ENCODE peak calls at places on chromosomes 2 and 18, in ten cellular contexts. One of them, this sample, is unnamed.

GRCh38 chr2:237885171-237885930 is 25.9 kb downstream of the RAMP1 start:
- DNase-seq in cardiac fibroblast: no peak
- DNase-seq in WERI-Rb-1: no peak
- DNase-seq in pancreas: peak
- DNase-seq in H1: no peak
- DNase-seq in AG09309: no peak
- DNase-seq in GM20000: no peak
- DNase-seq in astrocyte: no peak
- DNase-seq in fibroblast of the aortic adventitia: no peak
- DNase-seq in WTC11: no peak
- DNase-seq in this sample: no peak

GRCh38 chr2:133531382-133531781 is 36.9 kb downstream of the NCKAP5 start:
- DNase-seq in cardiac fibroblast: no peak
- DNase-seq in WERI-Rb-1: no peak
- DNase-seq in pancreas: no peak
- DNase-seq in H1: no peak
- DNase-seq in AG09309: no peak
- DNase-seq in GM20000: no peak
- DNase-seq in astrocyte: no peak
- DNase-seq in fibroblast of the aortic adventitia: peak
- DNase-seq in WTC11: no peak
- DNase-seq in this sample: no peak

GRCh38 chr2:176473177-176473576 is 203.9 kb downstream of the MTX2 start:
- DNase-seq in cardiac fibroblast: peak
- DNase-seq in WERI-Rb-1: no peak
- DNase-seq in pancreas: no peak
- DNase-seq in H1: no peak
- DNase-seq in AG09309: no peak
- DNase-seq in GM20000: peak
- DNase-seq in astrocyte: no peak
- DNase-seq in fibroblast of the aortic adventitia: peak
- DNase-seq in WTC11: no peak
- DNase-seq in this sample: peak

GRCh38 chr2:136356111-136357033 is 238.4 kb upstream of the CXCR4 start:
- DNase-seq in cardiac fibroblast: no peak
- DNase-seq in WERI-Rb-1: no peak
- DNase-seq in pancreas: no peak
- DNase-seq in H1: no peak
- DNase-seq in AG09309: no peak
- DNase-seq in GM20000: no peak
- DNase-seq in astrocyte: no peak
- DNase-seq in fibroblast of the aortic adventitia: no peak
- DNase-seq in WTC11: no peak
- DNase-seq in this sample: no peak

GRCh38 chr2:1662606-1663180 is 81.6 kb downstream of the PXDN start:
- DNase-seq in cardiac fibroblast: no peak
- DNase-seq in WERI-Rb-1: no peak
- DNase-seq in pancreas: no peak
- DNase-seq in H1: no peak
- DNase-seq in AG09309: no peak
- DNase-seq in GM20000: no peak
- DNase-seq in astrocyte: no peak
- DNase-seq in fibroblast of the aortic adventitia: no peak
- DNase-seq in WTC11: no peak
- DNase-seq in this sample: no peak

GRCh38 chr18:42268793-42269192 is 313.8 kb downstream of the PIK3C3 start:
- DNase-seq in cardiac fibroblast: no peak
- DNase-seq in WERI-Rb-1: peak
- DNase-seq in pancreas: no peak
- DNase-seq in H1: no peak
- DNase-seq in AG09309: no peak
- DNase-seq in GM20000: no peak
- DNase-seq in astrocyte: peak
- DNase-seq in fibroblast of the aortic adventitia: no peak
- DNase-seq in WTC11: no peak
- DNase-seq in this sample: no peak

GRCh38 chr2:169001116-169001815 is 29.9 kb downstream of the ABCB11 start:
- DNase-seq in cardiac fibroblast: peak
- DNase-seq in WERI-Rb-1: no peak
- DNase-seq in pancreas: no peak
- DNase-seq in H1: no peak
- DNase-seq in AG09309: no peak
- DNase-seq in GM20000: no peak
- DNase-seq in astrocyte: peak
- DNase-seq in fibroblast of the aortic adventitia: no peak
- DNase-seq in WTC11: no peak
- DNase-seq in this sample: peak

GRCh38 chr2:50455351-50455750 is 576.6 kb downstream of the NRXN1 start:
- DNase-seq in cardiac fibroblast: no peak
- DNase-seq in WERI-Rb-1: no peak
- DNase-seq in pancreas: no peak
- DNase-seq in H1: no peak
- DNase-seq in AG09309: no peak
- DNase-seq in GM20000: no peak
- DNase-seq in astrocyte: no peak
- DNase-seq in fibroblast of the aortic adventitia: no peak
- DNase-seq in WTC11: no peak
- DNase-seq in this sample: no peak

GRCh38 chr2:29066271-29066860 is 8.0 kb downstream of the PCARE start:
- DNase-seq in cardiac fibroblast: peak
- DNase-seq in WERI-Rb-1: no peak
- DNase-seq in pancreas: no peak
- DNase-seq in H1: no peak
- DNase-seq in AG09309: no peak
- DNase-seq in GM20000: no peak
- DNase-seq in astrocyte: peak
- DNase-seq in fibroblast of the aortic adventitia: peak
- DNase-seq in WTC11: no peak
- DNase-seq in this sample: peak

GRCh38 chr2:239550336-239550735 is 149.5 kb upstream of the HDAC4 start:
- DNase-seq in cardiac fibroblast: no peak
- DNase-seq in WERI-Rb-1: no peak
- DNase-seq in pancreas: no peak
- DNase-seq in H1: no peak
- DNase-seq in AG09309: no peak
- DNase-seq in GM20000: no peak
- DNase-seq in astrocyte: no peak
- DNase-seq in fibroblast of the aortic adventitia: no peak
- DNase-seq in WTC11: no peak
- DNase-seq in this sample: no peak

GRCh38 chr2:102186676-102187190 is at the start of gene IL1RL2:
- DNase-seq in cardiac fibroblast: no peak
- DNase-seq in WERI-Rb-1: no peak
- DNase-seq in pancreas: no peak
- DNase-seq in H1: no peak
- DNase-seq in AG09309: no peak
- DNase-seq in GM20000: no peak
- DNase-seq in astrocyte: no peak
- DNase-seq in fibroblast of the aortic adventitia: peak
- DNase-seq in WTC11: no peak
- DNase-seq in this sample: peak

GRCh38 chr2:191012845-191013616 is 940 bp downstream of the STAT1 start:
- DNase-seq in cardiac fibroblast: peak
- DNase-seq in WERI-Rb-1: no peak
- DNase-seq in pancreas: no peak
- DNase-seq in H1: no peak
- DNase-seq in AG09309: no peak
- DNase-seq in GM20000: no peak
- DNase-seq in astrocyte: peak
- DNase-seq in fibroblast of the aortic adventitia: peak
- DNase-seq in WTC11: no peak
- DNase-seq in this sample: peak

GRCh38 chr18:49728542-49728941 is 84.8 kb downstream of the ACAA2 start:
- DNase-seq in cardiac fibroblast: peak
- DNase-seq in WERI-Rb-1: peak
- DNase-seq in pancreas: peak
- DNase-seq in H1: peak
- DNase-seq in AG09309: no peak
- DNase-seq in GM20000: peak
- DNase-seq in astrocyte: no peak
- DNase-seq in fibroblast of the aortic adventitia: peak
- DNase-seq in WTC11: peak
- DNase-seq in this sample: peak

DNA sequence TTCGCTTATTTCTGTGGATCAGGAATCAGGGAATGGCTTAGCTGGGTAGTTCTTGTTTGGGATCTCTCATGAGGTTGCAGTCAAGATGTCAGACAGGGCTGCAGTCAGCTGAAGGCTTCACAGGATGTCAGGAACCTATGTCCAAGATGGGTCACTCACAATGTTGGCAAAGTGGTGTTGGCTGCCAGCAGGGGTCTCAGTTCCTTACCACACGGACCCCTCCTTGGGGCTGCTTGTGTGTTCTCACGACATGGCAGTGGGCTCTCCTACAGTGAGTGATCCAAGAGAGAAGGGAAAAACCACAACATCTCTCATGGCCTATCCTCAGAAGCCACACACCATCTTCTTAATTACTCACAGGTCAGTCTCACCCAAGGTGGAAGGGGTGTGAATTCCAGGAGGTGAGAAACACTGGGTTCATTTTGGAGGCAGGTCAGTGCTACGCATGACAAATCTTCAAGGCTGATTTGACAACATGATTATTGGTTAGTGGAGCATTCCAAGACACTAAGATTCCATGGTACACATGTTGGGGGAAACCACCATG is 1.3 kb upstream of the ANTXR1 start:
- DNase-seq in cardiac fibroblast: no peak
- DNase-seq in WERI-Rb-1: peak
- DNase-seq in pancreas: no peak
- DNase-seq in H1: no peak
- DNase-seq in AG09309: no peak
- DNase-seq in GM20000: no peak
- DNase-seq in astrocyte: no peak
- DNase-seq in fibroblast of the aortic adventitia: no peak
- DNase-seq in WTC11: no peak
- DNase-seq in this sample: no peak
- TF ChIP-seq CTCF in cardiac fibroblast: no peak
- TF ChIP-seq CTCF in WERI-Rb-1: peak
- TF ChIP-seq CTCF in pancreas: no peak
- TF ChIP-seq CTCF in H1: no peak
- TF ChIP-seq CTCF in AG09309: no peak
- TF ChIP-seq CTCF in GM20000: no peak
- TF ChIP-seq CTCF in astrocyte: no peak
- TF ChIP-seq CTCF in fibroblast of the aortic adventitia: no peak
- TF ChIP-seq CTCF in WTC11: no peak
- TF ChIP-seq CTCF in this sample: no peak

DNA sequence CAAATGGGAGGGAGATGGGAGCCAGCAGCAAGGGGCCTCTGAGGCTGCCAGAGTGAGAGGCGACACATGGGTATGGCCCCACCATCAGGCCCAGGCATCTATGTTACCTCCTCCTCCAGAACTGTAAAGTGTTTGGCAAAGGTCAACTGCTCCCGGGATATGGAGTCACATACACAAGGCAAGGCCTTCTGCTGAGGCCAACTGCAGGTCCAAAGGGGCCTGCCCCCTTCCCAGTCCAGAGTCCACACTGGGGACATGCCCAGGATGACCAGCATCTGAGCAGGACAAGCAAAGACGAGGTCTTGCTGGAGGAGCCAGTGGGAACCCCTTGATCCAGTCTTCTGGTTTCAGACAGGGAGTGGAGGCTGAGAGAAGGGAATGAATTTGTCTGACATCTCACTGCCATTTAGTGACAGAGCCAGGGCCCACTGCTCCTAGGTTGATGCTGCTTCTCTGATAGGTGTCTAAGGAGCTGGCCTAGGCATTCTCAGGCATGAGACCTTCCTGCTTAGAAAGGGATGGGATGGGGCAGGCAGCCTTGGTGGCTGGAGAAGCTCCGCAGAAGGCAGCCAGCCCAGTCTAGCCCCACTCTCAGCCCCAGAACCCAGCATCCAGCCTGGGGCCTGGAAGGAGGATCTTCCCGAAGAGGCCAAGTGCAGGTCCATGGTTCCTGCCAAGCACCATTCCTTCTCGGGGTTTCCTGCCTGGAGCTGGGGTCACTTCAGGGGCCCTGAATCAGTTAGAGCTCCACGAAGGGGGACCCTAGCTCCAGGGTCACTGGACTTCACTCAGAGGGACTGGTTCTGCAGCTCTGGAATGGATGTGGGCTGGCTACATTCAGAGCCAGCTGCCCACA is 26.4 kb downstream of the EMX1 start:
- DNase-seq in cardiac fibroblast: no peak
- DNase-seq in WERI-Rb-1: no peak
- DNase-seq in pancreas: no peak
- DNase-seq in H1: no peak
- DNase-seq in AG09309: no peak
- DNase-seq in GM20000: no peak
- DNase-seq in astrocyte: no peak
- DNase-seq in fibroblast of the aortic adventitia: no peak
- DNase-seq in WTC11: no peak
- DNase-seq in this sample: no peak
- TF ChIP-seq CTCF in cardiac fibroblast: no peak
- TF ChIP-seq CTCF in WERI-Rb-1: no peak
- TF ChIP-seq CTCF in pancreas: no peak
- TF ChIP-seq CTCF in H1: no peak
- TF ChIP-seq CTCF in AG09309: no peak
- TF ChIP-seq CTCF in GM20000: no peak
- TF ChIP-seq CTCF in astrocyte: no peak
- TF ChIP-seq CTCF in fibroblast of the aortic adventitia: no peak
- TF ChIP-seq CTCF in WTC11: no peak
- TF ChIP-seq CTCF in this sample: no peak

GRCh38 chr2:223652122-223652521 is 50.0 kb upstream of the SCG2 start:
- DNase-seq in cardiac fibroblast: no peak
- DNase-seq in WERI-Rb-1: no peak
- DNase-seq in pancreas: no peak
- DNase-seq in H1: no peak
- DNase-seq in AG09309: no peak
- DNase-seq in GM20000: no peak
- DNase-seq in astrocyte: no peak
- DNase-seq in fibroblast of the aortic adventitia: no peak
- DNase-seq in WTC11: no peak
- DNase-seq in this sample: no peak
- TF ChIP-seq CTCF in cardiac fibroblast: no peak
- TF ChIP-seq CTCF in WERI-Rb-1: no peak
- TF ChIP-seq CTCF in pancreas: no peak
- TF ChIP-seq CTCF in H1: no peak
- TF ChIP-seq CTCF in AG09309: no peak
- TF ChIP-seq CTCF in GM20000: no peak
- TF ChIP-seq CTCF in astrocyte: no peak
- TF ChIP-seq CTCF in fibroblast of the aortic adventitia: no peak
- TF ChIP-seq CTCF in WTC11: no peak
- TF ChIP-seq CTCF in this sample: no peak

DNA sequence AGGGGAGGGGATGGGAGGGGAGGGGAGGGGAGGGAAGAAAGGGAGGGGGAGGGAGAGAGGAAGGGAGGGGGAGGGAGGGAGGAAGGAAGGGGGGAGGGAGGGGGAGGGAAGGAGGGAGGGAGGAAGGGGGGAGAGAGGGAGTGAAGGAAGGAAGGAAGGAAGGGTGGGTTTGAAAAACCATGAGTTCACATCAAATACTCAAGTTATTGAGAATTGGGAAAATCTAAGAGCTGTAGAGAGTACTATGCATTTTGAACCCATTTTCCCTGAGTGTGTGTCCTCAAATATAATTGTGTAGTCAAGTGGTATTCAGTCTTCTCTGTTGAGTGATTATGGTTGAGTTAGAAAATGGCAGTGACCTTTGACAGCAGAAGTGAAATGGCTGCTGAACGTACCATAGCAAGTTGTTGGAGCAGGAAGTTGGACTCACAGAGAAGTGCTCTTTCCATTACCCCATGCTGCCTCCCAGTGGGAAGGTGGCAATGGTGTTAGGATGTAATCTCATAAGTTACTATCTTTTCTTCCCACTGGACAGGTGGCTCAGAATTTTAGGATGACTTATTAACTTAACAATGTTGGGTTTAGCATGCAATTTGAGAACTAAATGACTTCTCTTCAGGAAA is 214.6 kb downstream of the SETBP1 start:
- DNase-seq in cardiac fibroblast: peak
- DNase-seq in WERI-Rb-1: peak
- DNase-seq in pancreas: no peak
- DNase-seq in H1: no peak
- DNase-seq in AG09309: peak
- DNase-seq in GM20000: peak
- DNase-seq in astrocyte: peak
- DNase-seq in fibroblast of the aortic adventitia: peak
- DNase-seq in WTC11: no peak
- DNase-seq in this sample: peak
- TF ChIP-seq CTCF in cardiac fibroblast: peak
- TF ChIP-seq CTCF in WERI-Rb-1: peak
- TF ChIP-seq CTCF in pancreas: no peak
- TF ChIP-seq CTCF in H1: no peak
- TF ChIP-seq CTCF in AG09309: peak
- TF ChIP-seq CTCF in GM20000: no peak
- TF ChIP-seq CTCF in astrocyte: peak
- TF ChIP-seq CTCF in fibroblast of the aortic adventitia: peak
- TF ChIP-seq CTCF in WTC11: no peak
- TF ChIP-seq CTCF in this sample: peak

This sample was measured in fibroblast of pulmonary artery.